ENCODE peak calls at places on chromosomes 6 and 20, in seven cellular contexts. P is mesendoderm, W is H1, H is IMR-90, S is H9, V is neuronal stem cell, F is mesenchymal stem cell. T is an unnamed sample.

GRCh38 chr20:8874437-8874836 is 194.4 kb upstream of the PLCB4 start:
- DNase-seq in P (no peak), W (no peak), H (no peak), S (no peak), V (no peak), F (no peak), T (no peak)

GRCh38 chr6:88870728-88871330 is 92.6 kb downstream of the RNGTT start:
- DNase-seq in P (peak; percentile 58), W (no peak), H (peak; percentile 74), S (no peak), V (peak; percentile 61), F (peak; percentile 72), T (peak; percentile 80)

GRCh38 chr20:57584768-57585461 is 24.0 kb downstream of the PCK1 start:
- DNase-seq in P (no peak), W (no peak), H (no peak), S (no peak), V (no peak), F (no peak), T (no peak)

GRCh38 chr6:114039835-114040234 is 68.9 kb upstream of the HDAC2 start:
- DNase-seq in P (no peak), W (no peak), H (no peak), S (no peak), V (no peak), F (no peak), T (no peak)

GRCh38 chr20:17622086-17622850 is 52.4 kb downstream of the DSTN start:
- DNase-seq in P (no peak), W (no peak), H (no peak), S (no peak), V (no peak), F (no peak), T (no peak)

GRCh38 chr6:108592371-108593337 is 31.9 kb downstream of the FOXO3 start:
- DNase-seq in P (peak; percentile 57), W (no peak), H (peak; percentile 87), S (no peak), V (no peak), F (peak; percentile 68), T (peak; percentile 64)

GRCh38 chr6:44942201-44942600 is 385.9 kb upstream of the RUNX2 start:
- DNase-seq in P (peak; percentile 39), W (no peak), H (no peak), S (no peak), V (no peak), F (no peak), T (peak; percentile 54)

GRCh38 chr20:43680976-43681375 is 14.1 kb downstream of the MYBL2 start:
- DNase-seq in P (no peak), W (no peak), H (no peak), S (no peak), V (no peak), F (no peak), T (no peak)

GRCh38 chr6:117550618-117551242 is 51.6 kb downstream of the GOPC start:
- DNase-seq in P (no peak), W (no peak), H (no peak), S (no peak), V (no peak), F (no peak), T (no peak)

GRCh38 chr6:157223021-157223430 is 100.3 kb downstream of the TMEM242 start:
- DNase-seq in P (no peak), W (no peak), H (no peak), S (no peak), V (no peak), F (no peak), T (no peak)

GRCh38 chr20:17749979-17750721 is 50.4 kb downstream of the BANF2 start:
- DNase-seq in P (no peak), W (no peak), H (peak; percentile 65), S (no peak), V (no peak), F (no peak), T (peak; percentile 7)

GRCh38 chr20:8431538-8432434 is 299.7 kb downstream of the PLCB1 start:
- DNase-seq in P (peak; percentile 31), W (no peak), H (no peak), S (peak; percentile 38), V (no peak), F (no peak), T (no peak)

GRCh38 chr6:14121936-14122344 is 4.4 kb downstream of the CD83 start:
- DNase-seq in P (no peak), W (no peak), H (no peak), S (no peak), V (no peak), F (no peak), T (peak; percentile 37)

GRCh38 chr20:47576516-47577033 is 74.9 kb downstream of the NCOA3 start:
- DNase-seq in P (peak; percentile 57), W (no peak), H (peak; percentile 90), S (no peak), V (no peak), F (peak; percentile 86), T (no peak)

GRCh38 chr20:24484081-24484450 is 14.6 kb downstream of the SYNDIG1 start:
- DNase-seq in P (no peak), W (no peak), H (no peak), S (no peak), V (no peak), F (no peak), T (no peak)

GRCh38 chr6:33249732-33250625 is 21.7 kb downstream of the VPS52 start:
- DNase-seq in P (no peak), W (no peak), H (peak; percentile 88), S (no peak), V (no peak), F (peak; percentile 80), T (peak; percentile 48)

GRCh38 chr6:54283877-54284860 is 24.1 kb upstream of the TINAG start:
- DNase-seq in P (no peak), W (no peak), H (peak; percentile 34), S (no peak), V (no peak), F (no peak), T (no peak)

GRCh38 chr6:87772597-87773530 is 70.8 kb upstream of the AKIRIN2 start:
- DNase-seq in P (peak; percentile 29), W (no peak), H (peak; percentile 59), S (no peak), V (no peak), F (peak; percentile 66), T (no peak)

GRCh38 chr6:167699141-167700036 is 127.3 kb upstream of the AFDN start:
- DNase-seq in P (peak; percentile 32), W (no peak), H (no peak), S (no peak), V (no peak), F (peak; percentile 64), T (peak; percentile 6)

GRCh38 chr20:12482661-12483060 is 526.1 kb upstream of the SPTLC3 start:
- DNase-seq in P (no peak), W (no peak), H (no peak), S (no peak), V (no peak), F (no peak), T (no peak)

DNA sequence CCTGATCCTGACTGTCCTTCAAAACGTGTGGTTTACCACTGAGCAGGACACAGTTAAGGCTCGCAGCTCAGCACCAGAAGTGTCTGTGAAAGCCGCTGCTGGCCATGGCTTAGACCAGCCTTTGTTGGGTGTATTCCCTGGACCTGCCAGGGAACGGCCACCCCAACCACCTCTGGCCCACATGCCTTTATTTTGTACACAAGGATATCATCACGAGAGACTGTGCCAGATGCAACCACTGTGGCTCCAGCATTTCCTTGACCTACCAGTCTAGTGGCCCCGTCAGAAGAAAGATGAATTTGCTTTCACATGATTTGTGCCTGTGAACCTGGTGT is 49.2 kb upstream of the FOXQ1 start:
- DNase-seq in P (no peak), W (no peak), H (no peak), S (no peak), V (no peak), F (no peak), T (no peak)
- H3K27me3 ChIP-seq in P (no peaks in the 10 kb centered on the region), W (no peaks in the 10 kb centered on the region), H (peaks cover 3% of the 10 kb centered on the region), S (no peaks in the 10 kb centered on the region), V (no peaks in the 10 kb centered on the region), F (peaks cover 3% of the 10 kb centered on the region), T (no peaks in the 10 kb centered on the region)

GRCh38 chr6:155440758-155441157 is 14.9 kb downstream of the NOX3 start:
- DNase-seq in P (no peak), W (no peak), H (no peak), S (no peak), V (no peak), F (no peak), T (no peak)

GRCh38 chr6:155443168-155443567 is 12.5 kb downstream of the NOX3 start:
- DNase-seq in P (no peak), W (no peak), H (no peak), S (no peak), V (no peak), F (no peak), T (no peak)

GRCh38 chr6:155442562-155442961 is 13.1 kb downstream of the NOX3 start:
- DNase-seq in P (no peak), W (no peak), H (no peak), S (no peak), V (no peak), F (no peak), T (no peak)

GRCh38 chr6:155436981-155437749 is 18.5 kb downstream of the NOX3 start:
- DNase-seq in P (no peak), W (no peak), H (peak; percentile 42), S (no peak), V (no peak), F (peak; percentile 22), T (no peak)

DNA sequence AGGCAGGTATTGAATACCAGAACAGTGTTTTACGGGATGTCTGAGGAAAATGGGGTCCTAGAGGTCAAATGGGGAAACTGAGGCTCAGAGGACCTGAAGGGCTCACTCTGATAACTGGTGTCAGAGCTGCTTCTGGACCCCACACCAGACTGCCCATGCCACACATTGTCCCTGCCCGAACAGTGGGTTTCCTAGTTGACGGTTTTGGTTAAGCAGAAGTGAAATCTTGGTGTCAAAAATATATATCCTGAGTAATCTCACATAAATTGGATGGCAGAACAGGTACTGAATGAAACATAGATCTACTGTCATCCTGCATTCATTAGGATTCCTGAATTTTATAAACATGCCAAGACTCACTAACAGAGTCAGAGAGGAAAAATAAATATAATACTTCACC is 16.3 kb downstream of the NOX3 start:
- DNase-seq in P (no peak), W (no peak), H (no peak), S (no peak), V (no peak), F (no peak), T (no peak)
- H3K23ac ChIP-seq in P (no peak overlapping the region), W (no peak overlapping the region), H (no peak overlapping the region), S (no peak overlapping the region), V (no peak overlapping the region), F (no peak overlapping the region), T (no peak overlapping the region)

GRCh38 chr6:136226674-136227377 is 23.3 kb downstream of the MTFR2 start:
- DNase-seq in P (no peak), W (no peak), H (peak; percentile 74), S (no peak), V (no peak), F (peak; percentile 74), T (no peak)
- H3K27me3 ChIP-seq in P (no peaks in the 10 kb centered on the region), W (no peaks in the 10 kb centered on the region), H (no peaks in the 10 kb centered on the region), S (no peaks in the 10 kb centered on the region), V (no peaks in the 10 kb centered on the region), F (no peaks in the 10 kb centered on the region), T (no peaks in the 10 kb centered on the region)

GRCh38 chr6:70841115-70841514 is 115.7 kb downstream of the B3GAT2 start:
- DNase-seq in P (no peak), W (no peak), H (no peak), S (no peak), V (no peak), F (no peak), T (no peak)
- H3K23ac ChIP-seq in P (no peak overlapping the region), W (no peak overlapping the region), H (no peak overlapping the region), S (no peak overlapping the region), V (no peak overlapping the region), F (no peak overlapping the region), T (no peak overlapping the region)

T was measured in trophoblast cell.